ENCODE peak calls at places on chromosomes 5 and 9, in four cellular contexts. I is IMR-90, T is upper lobe of right lung, H is brain microvascular endothelial cell. B is an unnamed sample.
A peak's percentile ranks its signal among the peaks of the same experiment; 100 is the strongest.

GRCh38 chr9:72557549-72557948 is 36.1 kb downstream of the TMC1 start:
- DNase-seq in T (no peak), H (peak; percentile 86), I (peak; percentile 97), B (no peak)

GRCh38 chr5:61023131-61023530 is 78.1 kb downstream of the NDUFAF2 start:
- DNase-seq in T (no peak), I (peak; percentile 73), H (no peak), B (no peak)

GRCh38 chr5:99901972-99902371 is 633.2 kb upstream of the FAM174A start:
- DNase-seq in H (no peak), T (no peak), I (no peak), B (no peak)

GRCh38 chr9:135463140-135463539 is 16.4 kb upstream of the PPP1R26 start:
- DNase-seq in H (peak; percentile 28), T (no peak), I (peak; percentile 54), B (peak; percentile 29)

GRCh38 chr9:131487621-131488031 is 15.1 kb upstream of the POMT1 start:
- DNase-seq in I (no peak), H (no peak), T (no peak), B (no peak)

GRCh38 chr5:24691073-24691472 is 46.3 kb upstream of the CDH10 start:
- DNase-seq in H (no peak), I (no peak), T (no peak), B (no peak)

GRCh38 chr5:1005904-1006655 is 2.5 kb upstream of the NKD2 start:
- DNase-seq in H (no peak), I (no peak), T (peak; percentile 46), B (no peak)

GRCh38 chr9:5951686-5952211 is 61.1 kb downstream of the MLANA start:
- DNase-seq in I (peak; percentile 83), H (peak; percentile 13), T (no peak), B (no peak)

GRCh38 chr5:4653475-4653874 is 486.7 kb upstream of the ADAMTS16 start:
- DNase-seq in I (no peak), T (no peak), H (no peak), B (no peak)

GRCh38 chr5:172305380-172305779 is 21.8 kb upstream of the UBTD2 start:
- DNase-seq in T (no peak), I (no peak), H (no peak), B (no peak)

GRCh38 chr5:134070648-134070978 is 43.9 kb upstream of the TCF7 start:
- DNase-seq in H (peak; percentile 24), I (peak; percentile 10), T (no peak), B (no peak)

GRCh38 chr9:73176450-73176875 is 24.8 kb downstream of the ANXA1 start:
- DNase-seq in T (no peak), H (no peak), I (no peak), B (peak; percentile 38)

GRCh38 chr5:171131499-171131898 is 177.5 kb upstream of the TLX3 start:
- DNase-seq in I (no peak), T (no peak), H (no peak), B (no peak)

GRCh38 chr5:171127314-171127713 is 181.7 kb upstream of the TLX3 start:
- DNase-seq in T (no peak), I (peak; percentile 57), H (no peak), B (no peak)

GRCh38 chr5:171129308-171129707 is 179.7 kb upstream of the TLX3 start:
- DNase-seq in H (no peak), I (no peak), T (no peak), B (no peak)

GRCh38 chr5:171123417-171123816 is 185.6 kb upstream of the TLX3 start:
- DNase-seq in T (no peak), H (no peak), I (no peak), B (no peak)

GRCh38 chr5:171128136-171128535 is 180.9 kb upstream of the TLX3 start:
- DNase-seq in H (no peak), T (no peak), I (no peak), B (no peak)
- H3K27ac ChIP-seq in H (no peak overlapping the region), T (no peak overlapping the region), I (no peak overlapping the region), B (no peak overlapping the region)

GRCh38 chr9:70058569-70059161 is 15.0 kb downstream of the MAMDC2 start:
- DNase-seq in I (no peak), H (no peak), T (no peak), B (no peak)

GRCh38 chr9:70053864-70054263 is 10.2 kb downstream of the MAMDC2 start:
- DNase-seq in I (no peak), H (no peak), T (no peak), B (peak; percentile 65)

GRCh38 chr9:70056545-70056944 is 12.9 kb downstream of the MAMDC2 start:
- DNase-seq in T (no peak), I (no peak), H (no peak), B (no peak)

GRCh38 chr9:70054546-70054945 is 10.9 kb downstream of the MAMDC2 start:
- DNase-seq in H (no peak), T (no peak), I (no peak), B (peak; percentile 38)

DNA sequence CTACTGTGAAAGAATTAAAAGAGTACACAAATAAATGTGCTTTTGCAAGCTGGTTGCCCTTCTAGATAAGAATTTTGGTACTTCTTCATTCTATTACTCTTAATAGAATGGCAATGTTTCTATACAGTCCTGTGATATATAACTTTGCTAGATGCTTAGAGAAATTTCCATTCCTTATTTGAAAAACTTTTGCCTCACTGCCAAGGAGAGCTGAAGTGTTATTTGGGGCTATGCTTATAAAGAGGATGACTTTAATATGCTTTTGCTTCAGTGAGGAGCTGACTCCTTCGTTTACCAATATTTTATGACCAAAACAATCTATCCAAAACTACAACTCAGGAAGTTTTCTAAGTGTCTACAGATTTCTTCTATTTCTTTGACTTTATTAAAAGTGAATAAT is 12.2 kb downstream of the MAMDC2 start:
- DNase-seq in I (no peak), H (no peak), T (no peak), B (no peak)
- H3K27ac ChIP-seq in I (no peak overlapping the region), H (no peak overlapping the region), T (no peak overlapping the region), B (no peak overlapping the region)

GRCh38 chr9:94973491-94973941 is 247.0 kb downstream of the AOPEP start:
- DNase-seq in I (peak; percentile 77), T (no peak), H (peak; percentile 64), B (peak; percentile 85)
- H3K27ac ChIP-seq in I (peak overlapping the region; percentile 46), T (no peak overlapping the region), H (no peak overlapping the region), B (peak overlapping the region; percentile 63)

DNA sequence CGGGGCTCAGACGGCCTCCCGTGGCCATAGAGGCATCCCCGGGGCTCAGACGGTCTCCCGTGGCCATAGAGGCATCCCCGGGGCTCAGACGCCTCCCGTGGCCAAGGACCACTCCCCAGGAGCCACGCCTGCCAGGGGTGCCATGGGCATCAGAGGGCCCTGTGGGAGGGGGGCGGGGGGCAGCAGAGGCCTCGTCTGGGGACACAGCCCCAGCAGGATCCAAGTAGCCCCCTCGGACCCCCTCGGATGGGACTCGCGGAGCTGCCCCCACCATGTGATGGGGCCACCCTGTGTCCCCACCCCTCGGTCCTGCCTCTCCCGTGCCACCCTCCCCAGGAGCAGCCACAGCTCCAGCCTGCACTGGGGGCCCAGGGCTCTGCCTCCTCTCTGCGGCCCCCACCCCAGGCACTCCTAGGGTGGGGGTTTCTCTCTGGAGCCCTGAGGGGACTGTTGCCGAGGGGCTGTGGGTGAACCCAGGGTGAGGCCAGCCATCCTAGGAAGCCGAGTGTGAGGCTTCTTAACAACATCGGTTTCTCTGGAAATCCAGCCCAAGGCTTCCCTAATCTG is 2.5 kb downstream of the ENTPD8 start:
- DNase-seq in I (no peak), H (no peak), T (peak; percentile 47), B (no peak)
- H3K27ac ChIP-seq in I (no peak overlapping the region), H (no peak overlapping the region), T (no peak overlapping the region), B (no peak overlapping the region)